ENCODE peak calls at places on chromosomes 5 and 9, in nine cellular contexts. I, U, G, P, S, E, L, W and K are unnamed samples.
A peak's percentile ranks its signal among the peaks of the same experiment; 100 is the strongest.

GRCh38 chr5:167816354-167816753 is 475.1 kb upstream of the WWC1 start:
- DNase-seq in U (peak; percentile 30), W (peak; percentile 63), I (no peak), S (no peak), E (no peak), L (peak; percentile 86), P (no peak), G (no peak), K (no peak)

GRCh38 chr9:79432485-79432884 is 139.3 kb upstream of the TLE4 start:
- DNase-seq in L (peak; percentile 8), I (no peak), P (no peak), U (no peak), S (no peak), E (no peak), W (no peak), G (no peak), K (no peak)

GRCh38 chr5:149437369-149438040 is 58.4 kb upstream of the IL17B start:
- DNase-seq in I (no peak), W (no peak), E (no peak), U (no peak), S (no peak), G (no peak), L (no peak), P (no peak), K (no peak)

GRCh38 chr5:123450641-123451421 is 27.6 kb upstream of the CEP120 start:
- DNase-seq in I (no peak), E (peak; percentile 11), G (no peak), L (peak; percentile 64), W (peak; percentile 68), S (no peak), U (peak; percentile 3), P (peak; percentile 55), K (no peak)

GRCh38 chr5:180591249-180591887 is at the start of gene SCGB3A1:
- DNase-seq in E (peak; percentile 28), W (peak; percentile 22), S (peak; percentile 35), U (no peak), I (no peak), L (no peak), G (no peak), P (no peak), K (no peak)

GRCh38 chr9:17082343-17082742 is 52.5 kb upstream of the CNTLN start:
- DNase-seq in G (no peak), W (peak; percentile 62), I (no peak), L (no peak), P (peak; percentile 52), E (no peak), U (peak; percentile 62), S (peak; percentile 33), K (no peak)

GRCh38 chr9:37897665-37898064 is 6.3 kb downstream of the SLC25A51 start:
- DNase-seq in P (no peak), L (peak; percentile 60), E (no peak), W (no peak), U (no peak), S (no peak), G (no peak), I (no peak), K (no peak)

GRCh38 chr9:13967493-13967892 is 346.4 kb downstream of the NFIB start:
- DNase-seq in L (no peak), I (no peak), G (no peak), E (no peak), P (no peak), U (no peak), W (no peak), S (no peak), K (no peak)

GRCh38 chr9:133371261-133371711 is 4.6 kb downstream of the SURF4 start:
- DNase-seq in E (no peak), W (no peak), S (no peak), P (no peak), L (peak; percentile 18), U (peak; percentile 22), G (no peak), I (no peak), K (no peak)

GRCh38 chr9:132531187-132531586 is 51.2 kb upstream of the BARHL1 start:
- DNase-seq in G (no peak), W (no peak), E (no peak), I (no peak), S (peak; percentile 31), L (no peak), U (no peak), P (peak; percentile 73), K (no peak)

DNA sequence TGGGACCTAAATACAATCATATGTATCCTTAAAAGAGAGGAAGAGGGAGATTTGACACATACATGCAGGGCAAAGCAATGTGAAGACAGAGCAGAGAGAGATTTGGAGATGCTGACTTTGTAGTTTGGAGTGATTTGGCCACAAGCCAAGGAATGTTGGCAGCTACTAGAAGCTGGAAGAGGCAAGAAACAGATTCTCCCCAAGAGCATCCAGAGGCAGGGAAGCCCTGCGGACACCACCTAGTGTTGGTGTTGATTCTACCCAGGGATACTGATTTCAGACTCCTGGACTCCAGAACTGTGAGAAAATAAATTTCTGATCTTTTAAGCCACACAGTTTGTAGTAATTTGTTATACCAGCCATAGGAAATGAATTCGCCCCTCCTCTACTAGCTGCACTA is 64.9 kb upstream of the OSMR start:
- DNase-seq in U (peak; percentile 83), P (peak; percentile 56), I (no peak), W (peak; percentile 95), S (no peak), G (no peak), E (peak; percentile 23), L (peak; percentile 43), K (peak; percentile 36)
- TF ChIP-seq CTCF in U (peak; percentile 37), P (peak; percentile 42), I (no peak), W (peak; percentile 67), S (no peak), G (peak; percentile 9), E (no peak), L (peak; percentile 32), K (peak; percentile 26)

DNA sequence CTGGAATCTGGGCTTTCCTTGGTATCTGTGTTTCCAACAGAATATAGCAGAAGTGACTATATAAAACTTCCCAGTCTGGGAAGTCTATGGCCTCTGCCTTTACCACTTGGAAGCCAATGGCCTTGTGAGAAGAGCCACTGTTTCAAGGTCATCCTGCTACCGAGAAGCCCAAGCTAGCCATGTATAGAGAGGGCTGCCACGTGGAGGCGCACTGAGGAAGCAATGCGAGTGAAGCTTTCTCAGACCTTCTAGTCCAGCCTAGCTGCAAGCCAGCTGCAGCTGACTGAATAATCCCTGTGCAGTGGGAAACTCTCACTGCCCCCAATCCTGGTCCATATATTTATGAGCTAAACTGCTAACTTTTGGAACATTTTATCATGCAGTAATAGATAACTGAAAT is 661.8 kb upstream of the RIOK2 start:
- DNase-seq in G (no peak), I (no peak), W (no peak), L (no peak), E (no peak), S (peak; percentile 4), P (no peak), U (no peak), K (no peak)
- TF ChIP-seq CTCF in G (no peak), I (no peak), W (no peak), L (no peak), E (no peak), S (no peak), P (no peak), U (no peak), K (no peak)

DNA sequence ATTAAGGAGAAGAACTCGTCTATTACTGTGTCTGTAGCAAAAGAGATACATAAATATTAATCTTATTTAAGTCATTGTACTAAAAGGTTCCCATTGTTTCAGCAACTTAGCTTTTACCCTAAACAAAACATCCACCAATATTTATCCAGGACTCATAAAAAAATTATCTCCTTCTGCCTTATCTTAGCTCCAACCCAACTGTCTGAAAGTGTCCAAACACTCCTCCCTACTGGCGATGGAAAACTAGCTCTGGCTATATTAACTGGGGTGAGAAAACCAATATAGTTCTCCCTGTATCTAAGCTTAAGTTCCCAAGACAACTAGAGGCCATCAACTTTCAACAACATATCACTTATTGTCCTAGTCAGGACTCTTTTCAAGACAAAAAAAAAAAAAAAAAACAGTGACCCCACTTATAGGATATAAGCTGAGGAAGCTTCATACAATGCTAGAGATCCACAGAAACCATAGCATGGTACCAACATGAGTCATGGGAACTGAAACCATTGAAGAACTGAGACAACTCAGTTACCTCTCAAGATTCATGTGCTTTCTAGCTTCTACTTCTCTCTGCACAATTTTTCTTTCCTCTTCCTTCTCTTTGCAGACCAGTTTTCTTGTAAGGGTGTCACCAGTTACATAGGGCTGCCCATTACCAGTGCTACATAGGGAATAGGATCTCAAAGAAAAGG is 150.7 kb upstream of the RASA1 start:
- DNase-seq in L (peak; percentile 42), S (no peak), E (no peak), P (no peak), I (no peak), W (no peak), U (no peak), G (no peak), K (no peak)
- TF ChIP-seq CTCF in L (no peak), S (no peak), E (no peak), P (no peak), I (no peak), W (no peak), U (no peak), G (no peak), K (no peak)

GRCh38 chr5:38551020-38552017 is 5.1 kb downstream of the LIFR start:
- DNase-seq in P (peak; percentile 56), E (peak; percentile 22), W (peak; percentile 73), L (peak; percentile 60), U (peak; percentile 51), S (no peak), I (no peak), G (peak; percentile 23), K (peak; percentile 18)
- TF ChIP-seq CTCF in P (peak; percentile 87), E (peak; percentile 75), W (peak; percentile 71), L (peak; percentile 75), U (peak; percentile 72), S (peak; percentile 63), I (no peak), G (peak; percentile 77), K (peak; percentile 66)

DNA sequence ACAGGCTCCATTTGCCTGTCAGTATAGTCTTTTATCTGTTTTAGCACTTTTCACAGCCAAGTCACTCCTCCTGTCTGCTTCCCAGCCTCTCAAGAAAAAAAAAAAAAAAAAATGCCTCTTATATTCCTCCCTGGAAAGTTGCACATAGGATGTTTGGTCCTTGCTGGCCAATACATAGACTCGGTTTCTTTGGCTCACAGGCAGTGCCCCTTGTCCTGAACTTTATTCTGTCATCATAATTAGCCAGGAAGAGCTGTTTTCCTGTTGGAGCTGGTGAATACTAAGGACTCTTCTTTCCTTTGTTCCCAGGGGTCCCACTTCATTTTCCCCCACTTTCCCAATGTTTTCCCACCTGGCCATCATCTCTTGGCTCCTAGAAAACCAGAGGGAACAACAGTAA is 191.2 kb downstream of the NR3C1 start:
- DNase-seq in L (no peak), G (no peak), U (no peak), I (no peak), E (no peak), S (no peak), W (no peak), P (no peak), K (no peak)
- TF ChIP-seq CTCF in L (no peak), G (no peak), U (no peak), I (no peak), E (no peak), S (no peak), W (no peak), P (no peak), K (no peak)